ENCODE peak calls at places on chromosome 2, in seven cellular contexts. One of them, this sample, is unnamed.
A peak's percentile ranks its signal among the peaks of the same experiment; 100 is the strongest.

GRCh38 chr2:147382322-147382948 is 462.4 kb upstream of the ACVR2A start:
- DNase-seq in heart right ventricle: no peak
- DNase-seq in PC-9: no peak
- DNase-seq in left ventricle myocardium inferior: no peak
- DNase-seq in effector memory CD4-positive, alpha-beta T cell: no peak
- DNase-seq in colonic mucosa: peak; percentile 28
- DNase-seq in endodermal cell: no peak
- DNase-seq in this sample: no peak

GRCh38 chr2:197952540-197953202 is 148.3 kb downstream of the PLCL1 start:
- DNase-seq in left ventricle myocardium inferior: no peak
- DNase-seq in PC-9: no peak
- DNase-seq in effector memory CD4-positive, alpha-beta T cell: no peak
- DNase-seq in heart right ventricle: no peak
- DNase-seq in endodermal cell: no peak
- DNase-seq in colonic mucosa: no peak
- DNase-seq in this sample: no peak

GRCh38 chr2:10226032-10226724 is 76.5 kb upstream of the HPCAL1 start:
- DNase-seq in effector memory CD4-positive, alpha-beta T cell: no peak
- DNase-seq in colonic mucosa: no peak
- DNase-seq in heart right ventricle: no peak
- DNase-seq in endodermal cell: peak; percentile 28
- DNase-seq in PC-9: no peak
- DNase-seq in left ventricle myocardium inferior: no peak
- DNase-seq in this sample: peak; percentile 15

GRCh38 chr2:1553671-1554295 is 140.5 kb downstream of the TPO start:
- DNase-seq in PC-9: peak; percentile 97
- DNase-seq in left ventricle myocardium inferior: no peak
- DNase-seq in effector memory CD4-positive, alpha-beta T cell: no peak
- DNase-seq in colonic mucosa: no peak
- DNase-seq in heart right ventricle: no peak
- DNase-seq in endodermal cell: peak; percentile 70
- DNase-seq in this sample: peak; percentile 65

GRCh38 chr2:135913726-135914365 is 37.6 kb upstream of the MCM6 start:
- DNase-seq in effector memory CD4-positive, alpha-beta T cell: peak; percentile 32
- DNase-seq in left ventricle myocardium inferior: no peak
- DNase-seq in PC-9: no peak
- DNase-seq in endodermal cell: no peak
- DNase-seq in heart right ventricle: peak; percentile 29
- DNase-seq in colonic mucosa: peak; percentile 35
- DNase-seq in this sample: peak; percentile 16

GRCh38 chr2:200812122-200813022 is 662 bp downstream of the BZW1 start:
- DNase-seq in endodermal cell: peak; percentile 84
- DNase-seq in left ventricle myocardium inferior: peak; percentile 77
- DNase-seq in colonic mucosa: peak; percentile 87
- DNase-seq in PC-9: no peak
- DNase-seq in heart right ventricle: peak; percentile 79
- DNase-seq in effector memory CD4-positive, alpha-beta T cell: peak; percentile 46
- DNase-seq in this sample: peak; percentile 73

GRCh38 chr2:121182520-121182919 is 102.5 kb downstream of the TFCP2L1 start:
- DNase-seq in endodermal cell: no peak
- DNase-seq in effector memory CD4-positive, alpha-beta T cell: no peak
- DNase-seq in colonic mucosa: no peak
- DNase-seq in heart right ventricle: no peak
- DNase-seq in left ventricle myocardium inferior: no peak
- DNase-seq in PC-9: no peak
- DNase-seq in this sample: no peak

GRCh38 chr2:18883626-18884456 is 294.5 kb upstream of the NT5C1B start:
- DNase-seq in PC-9: no peak
- DNase-seq in heart right ventricle: no peak
- DNase-seq in left ventricle myocardium inferior: no peak
- DNase-seq in endodermal cell: peak; percentile 63
- DNase-seq in effector memory CD4-positive, alpha-beta T cell: no peak
- DNase-seq in colonic mucosa: no peak
- DNase-seq in this sample: peak; percentile 47

GRCh38 chr2:26974352-26974751 is 3.9 kb downstream of the MAPRE3 start:
- DNase-seq in colonic mucosa: no peak
- DNase-seq in endodermal cell: no peak
- DNase-seq in left ventricle myocardium inferior: no peak
- DNase-seq in heart right ventricle: no peak
- DNase-seq in PC-9: no peak
- DNase-seq in effector memory CD4-positive, alpha-beta T cell: no peak
- DNase-seq in this sample: peak; percentile 45

GRCh38 chr2:25894135-25894830 is 16.0 kb upstream of the ASXL2 start:
- DNase-seq in effector memory CD4-positive, alpha-beta T cell: no peak
- DNase-seq in heart right ventricle: peak; percentile 27
- DNase-seq in PC-9: no peak
- DNase-seq in endodermal cell: no peak
- DNase-seq in left ventricle myocardium inferior: peak; percentile 23
- DNase-seq in colonic mucosa: peak; percentile 54
- DNase-seq in this sample: no peak

GRCh38 chr2:101622633-101623521 is 74.6 kb upstream of the MAP4K4 start:
- DNase-seq in PC-9: no peak
- DNase-seq in endodermal cell: peak; percentile 46
- DNase-seq in left ventricle myocardium inferior: no peak
- DNase-seq in colonic mucosa: no peak
- DNase-seq in heart right ventricle: no peak
- DNase-seq in effector memory CD4-positive, alpha-beta T cell: no peak
- DNase-seq in this sample: no peak

GRCh38 chr2:188870289-188870688 is 103.9 kb upstream of the COL3A1 start:
- DNase-seq in PC-9: no peak
- DNase-seq in left ventricle myocardium inferior: no peak
- DNase-seq in heart right ventricle: no peak
- DNase-seq in effector memory CD4-positive, alpha-beta T cell: no peak
- DNase-seq in colonic mucosa: no peak
- DNase-seq in endodermal cell: no peak
- DNase-seq in this sample: no peak

GRCh38 chr2:226087505-226088365 is 688.2 kb downstream of the NYAP2 start:
- DNase-seq in colonic mucosa: no peak
- DNase-seq in left ventricle myocardium inferior: no peak
- DNase-seq in effector memory CD4-positive, alpha-beta T cell: no peak
- DNase-seq in endodermal cell: no peak
- DNase-seq in PC-9: no peak
- DNase-seq in heart right ventricle: no peak
- DNase-seq in this sample: no peak

GRCh38 chr2:240905176-240905781 is 857 bp upstream of the CROCC2 start:
- DNase-seq in effector memory CD4-positive, alpha-beta T cell: no peak
- DNase-seq in left ventricle myocardium inferior: no peak
- DNase-seq in colonic mucosa: no peak
- DNase-seq in endodermal cell: no peak
- DNase-seq in heart right ventricle: no peak
- DNase-seq in PC-9: no peak
- DNase-seq in this sample: no peak

GRCh38 chr2:101989740-101990460 is 1.9 kb upstream of the IL1R2 start:
- DNase-seq in effector memory CD4-positive, alpha-beta T cell: no peak
- DNase-seq in endodermal cell: no peak
- DNase-seq in PC-9: no peak
- DNase-seq in colonic mucosa: no peak
- DNase-seq in heart right ventricle: no peak
- DNase-seq in left ventricle myocardium inferior: no peak
- DNase-seq in this sample: no peak

GRCh38 chr2:2871480-2872308 is 505.9 kb downstream of the EIPR1 start:
- DNase-seq in endodermal cell: peak; percentile 22
- DNase-seq in effector memory CD4-positive, alpha-beta T cell: no peak
- DNase-seq in left ventricle myocardium inferior: no peak
- DNase-seq in PC-9: no peak
- DNase-seq in colonic mucosa: no peak
- DNase-seq in heart right ventricle: no peak
- DNase-seq in this sample: no peak

GRCh38 chr2:161484061-161484460 is 68.0 kb downstream of the TBR1 start:
- DNase-seq in PC-9: no peak
- DNase-seq in effector memory CD4-positive, alpha-beta T cell: no peak
- DNase-seq in endodermal cell: no peak
- DNase-seq in heart right ventricle: no peak
- DNase-seq in colonic mucosa: no peak
- DNase-seq in left ventricle myocardium inferior: no peak
- DNase-seq in this sample: no peak

GRCh38 chr2:637804-638203 is 39.4 kb downstream of the TMEM18 start:
- DNase-seq in endodermal cell: no peak
- DNase-seq in effector memory CD4-positive, alpha-beta T cell: no peak
- DNase-seq in colonic mucosa: no peak
- DNase-seq in left ventricle myocardium inferior: no peak
- DNase-seq in heart right ventricle: no peak
- DNase-seq in PC-9: peak; percentile 62
- DNase-seq in this sample: no peak

GRCh38 chr2:241490444-241490760 is 18.0 kb downstream of the STK25 start:
- DNase-seq in PC-9: no peak
- DNase-seq in colonic mucosa: no peak
- DNase-seq in effector memory CD4-positive, alpha-beta T cell: no peak
- DNase-seq in endodermal cell: no peak
- DNase-seq in heart right ventricle: no peak
- DNase-seq in left ventricle myocardium inferior: no peak
- DNase-seq in this sample: no peak

GRCh38 chr2:205660521-205661124 is 21.7 kb upstream of the NRP2 start:
- DNase-seq in endodermal cell: no peak
- DNase-seq in effector memory CD4-positive, alpha-beta T cell: no peak
- DNase-seq in colonic mucosa: no peak
- DNase-seq in heart right ventricle: no peak
- DNase-seq in left ventricle myocardium inferior: no peak
- DNase-seq in PC-9: no peak
- DNase-seq in this sample: no peak

GRCh38 chr2:217471329-217471728 is 531.5 kb downstream of the TNS1 start:
- DNase-seq in heart right ventricle: no peak
- DNase-seq in endodermal cell: no peak
- DNase-seq in colonic mucosa: no peak
- DNase-seq in left ventricle myocardium inferior: no peak
- DNase-seq in effector memory CD4-positive, alpha-beta T cell: no peak
- DNase-seq in PC-9: no peak
- DNase-seq in this sample: no peak

GRCh38 chr2:103788875-103789715 is 1027.3 kb downstream of the TMEM182 start:
- DNase-seq in endodermal cell: peak; percentile 81
- DNase-seq in PC-9: no peak
- DNase-seq in colonic mucosa: no peak
- DNase-seq in effector memory CD4-positive, alpha-beta T cell: no peak
- DNase-seq in heart right ventricle: peak; percentile 22
- DNase-seq in left ventricle myocardium inferior: peak; percentile 14
- DNase-seq in this sample: no peak

GRCh38 chr2:66301073-66301766 is 133.7 kb upstream of the MEIS1 start:
- DNase-seq in heart right ventricle: peak; percentile 64
- DNase-seq in colonic mucosa: no peak
- DNase-seq in endodermal cell: no peak
- DNase-seq in PC-9: no peak
- DNase-seq in effector memory CD4-positive, alpha-beta T cell: no peak
- DNase-seq in left ventricle myocardium inferior: peak; percentile 66
- DNase-seq in this sample: no peak

DNA sequence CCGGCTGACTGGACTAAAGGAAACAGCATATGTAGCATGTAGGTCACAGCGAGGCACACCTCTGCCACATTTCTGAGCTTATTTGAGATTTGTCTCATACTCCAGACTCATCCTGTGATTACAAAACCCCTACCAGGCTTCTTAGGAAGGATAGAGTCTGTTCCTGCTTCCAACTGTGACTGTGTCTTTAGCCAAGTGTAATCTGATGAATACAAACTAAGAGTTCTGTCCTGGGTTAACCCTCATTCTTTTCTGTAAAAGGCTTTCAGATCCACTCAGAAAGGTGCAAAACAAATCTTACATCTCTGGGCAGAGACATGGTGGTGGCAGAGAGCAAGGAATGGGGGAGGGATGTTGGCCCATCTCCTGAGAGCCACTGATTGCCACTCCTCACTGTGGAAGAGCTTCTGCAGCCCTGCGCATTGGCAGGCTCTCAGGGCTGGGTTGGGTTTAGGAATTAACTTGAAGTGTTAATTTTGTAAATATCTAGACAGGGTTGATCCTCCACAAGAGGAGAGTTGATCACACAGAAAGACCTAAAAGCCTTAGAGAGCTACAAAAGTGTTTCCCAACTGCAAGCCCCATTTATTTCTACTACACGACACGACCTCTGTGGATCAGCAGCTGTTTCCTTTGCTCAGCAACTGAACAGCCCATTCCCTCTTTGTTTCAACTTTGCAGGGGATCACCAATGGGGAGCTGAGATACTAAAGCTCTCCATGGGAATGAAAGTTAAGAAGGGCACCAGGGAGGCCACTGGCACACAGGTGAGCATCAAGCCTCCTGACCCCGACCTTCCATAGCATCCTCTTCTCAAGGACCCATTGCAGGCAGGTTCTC is 23.7 kb upstream of the SPTBN1 start:
- DNase-seq in effector memory CD4-positive, alpha-beta T cell: no peak
- DNase-seq in heart right ventricle: no peak
- DNase-seq in colonic mucosa: no peak
- DNase-seq in endodermal cell: no peak
- DNase-seq in left ventricle myocardium inferior: no peak
- DNase-seq in PC-9: no peak
- DNase-seq in this sample: no peak
- H3K4me3 ChIP-seq in effector memory CD4-positive, alpha-beta T cell: no peak overlapping the region
- H3K4me3 ChIP-seq in heart right ventricle: no peak overlapping the region
- H3K4me3 ChIP-seq in colonic mucosa: no peak overlapping the region
- H3K4me3 ChIP-seq in endodermal cell: peak overlapping the region; percentile 25
- H3K4me3 ChIP-seq in left ventricle myocardium inferior: no peak overlapping the region
- H3K4me3 ChIP-seq in PC-9: no peak overlapping the region
- H3K4me3 ChIP-seq in this sample: no peak overlapping the region

GRCh38 chr2:98802344-98802743 is 71.4 kb upstream of the MGAT4A start:
- DNase-seq in heart right ventricle: no peak
- DNase-seq in effector memory CD4-positive, alpha-beta T cell: no peak
- DNase-seq in PC-9: no peak
- DNase-seq in left ventricle myocardium inferior: no peak
- DNase-seq in colonic mucosa: no peak
- DNase-seq in endodermal cell: no peak
- DNase-seq in this sample: no peak
- H3K27me3 ChIP-seq in heart right ventricle: no peaks in the 10 kb centered on the region
- H3K27me3 ChIP-seq in effector memory CD4-positive, alpha-beta T cell: no peaks in the 10 kb centered on the region
- H3K27me3 ChIP-seq in PC-9: no peaks in the 10 kb centered on the region
- H3K27me3 ChIP-seq in left ventricle myocardium inferior: no peaks in the 10 kb centered on the region
- H3K27me3 ChIP-seq in colonic mucosa: no peaks in the 10 kb centered on the region
- H3K27me3 ChIP-seq in endodermal cell: peaks cover 6% of the 10 kb centered on the region
- H3K27me3 ChIP-seq in this sample: no peaks in the 10 kb centered on the region

DNA sequence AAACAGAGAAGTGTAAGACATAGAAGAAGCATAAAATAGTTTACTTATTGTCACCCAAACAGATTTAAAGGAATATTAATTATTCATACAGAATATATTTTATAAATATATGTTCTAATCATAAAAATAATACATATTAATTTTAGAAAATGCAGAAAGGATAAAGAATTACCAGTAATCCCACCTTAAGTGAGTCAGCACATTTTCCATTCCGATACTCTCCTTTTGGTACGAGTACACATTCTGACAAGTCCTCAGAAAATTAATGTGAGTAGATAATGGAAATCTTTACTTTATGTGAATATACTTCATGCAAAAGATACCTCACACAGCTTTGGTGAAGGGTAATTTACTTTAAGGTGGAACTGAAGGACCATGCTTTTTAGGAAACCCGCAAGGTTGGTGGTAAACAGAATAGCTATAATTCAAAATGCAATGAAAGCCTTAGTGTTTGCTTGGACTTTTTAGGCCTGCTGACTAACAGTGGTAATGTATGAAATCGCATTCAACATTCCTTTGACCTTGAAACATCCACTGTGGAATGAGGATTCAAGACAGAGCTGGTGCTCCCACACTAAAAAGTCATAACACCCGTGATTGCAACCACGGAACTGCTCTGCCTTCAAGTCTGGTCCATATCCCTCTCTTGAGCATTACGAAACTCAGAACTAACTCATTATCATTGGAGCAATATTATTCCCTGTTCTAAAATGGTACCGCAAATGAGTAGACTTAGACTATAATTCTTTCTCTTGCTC is 28.1 kb upstream of the HTR2B start:
- DNase-seq in effector memory CD4-positive, alpha-beta T cell: no peak
- DNase-seq in endodermal cell: no peak
- DNase-seq in colonic mucosa: no peak
- DNase-seq in PC-9: no peak
- DNase-seq in left ventricle myocardium inferior: no peak
- DNase-seq in heart right ventricle: no peak
- DNase-seq in this sample: no peak
- H3K36me3 ChIP-seq in effector memory CD4-positive, alpha-beta T cell: peaks cover 27% of the 10 kb centered on the region
- H3K36me3 ChIP-seq in endodermal cell: peaks cover 70% of the 10 kb centered on the region
- H3K36me3 ChIP-seq in colonic mucosa: no peaks in the 10 kb centered on the region
- H3K36me3 ChIP-seq in PC-9: peaks cover 33% of the 10 kb centered on the region
- H3K36me3 ChIP-seq in left ventricle myocardium inferior: peaks cover 54% of the 10 kb centered on the region
- H3K36me3 ChIP-seq in heart right ventricle: peaks cover 77% of the 10 kb centered on the region
- H3K36me3 ChIP-seq in this sample: peaks cover 10% of the 10 kb centered on the region

GRCh38 chr2:36380624-36381481 is 25.3 kb downstream of the CRIM1 start:
- DNase-seq in heart right ventricle: no peak
- DNase-seq in left ventricle myocardium inferior: peak; percentile 23
- DNase-seq in effector memory CD4-positive, alpha-beta T cell: no peak
- DNase-seq in PC-9: peak; percentile 78
- DNase-seq in endodermal cell: peak; percentile 96
- DNase-seq in colonic mucosa: peak; percentile 78
- DNase-seq in this sample: peak; percentile 66
- H3K4me3 ChIP-seq in heart right ventricle: no peak overlapping the region
- H3K4me3 ChIP-seq in left ventricle myocardium inferior: no peak overlapping the region
- H3K4me3 ChIP-seq in effector memory CD4-positive, alpha-beta T cell: no peak overlapping the region
- H3K4me3 ChIP-seq in PC-9: no peak overlapping the region
- H3K4me3 ChIP-seq in endodermal cell: no peak overlapping the region
- H3K4me3 ChIP-seq in colonic mucosa: no peak overlapping the region
- H3K4me3 ChIP-seq in this sample: no peak overlapping the region

This sample was measured in H7.